ENCODE peak calls at places on chromosome 12, in six cellular contexts. K is lung, G is esophagus squamous epithelium, I is endothelial cell of umbilical vein, P is tibial artery, L is small intestine. T is an unnamed sample. For H3K36me3 and H3K4me1, the result is how much of the 10 kb centered on the place peaks cover.

GRCh38 chr12:29739279-29739991 is 44.3 kb downstream of the TMTC1 start:
- DNase-seq in K (no peak), G (no peak), I (no peak), P (no peak), L (no peak), T (no peak)

GRCh38 chr12:10160659-10161386 is 11.1 kb downstream of the OLR1 start:
- DNase-seq in K (no peak), G (no peak), I (no peak), P (no peak), L (no peak), T (no peak)

GRCh38 chr12:28941248-28941647 is 207.8 kb upstream of the FAR2 start:
- DNase-seq in K (no peak), G (no peak), I (no peak), P (no peak), L (no peak), T (no peak)

GRCh38 chr12:43132291-43132690 is 419.7 kb downstream of the ADAMTS20 start:
- DNase-seq in K (no peak), G (no peak), I (peak), P (no peak), L (no peak), T (no peak)

GRCh38 chr12:22935501-22935900 is 310.5 kb downstream of the ETNK1 start:
- DNase-seq in K (no peak), G (no peak), I (no peak), P (no peak), L (no peak), T (no peak)

GRCh38 chr12:100688451-100688864 is 106.1 kb upstream of the ANO4 start:
- DNase-seq in K (no peak), G (no peak), I (no peak), P (no peak), L (no peak), T (no peak)

GRCh38 chr12:128076188-128076587 is 190.8 kb upstream of the TMEM132C start:
- DNase-seq in K (no peak), G (no peak), I (no peak), P (no peak), L (no peak), T (no peak)

GRCh38 chr12:107159384-107159900 is 66.1 kb upstream of the CRY1 start:
- DNase-seq in K (no peak), G (no peak), I (no peak), P (no peak), L (no peak), T (no peak)

GRCh38 chr12:84779169-84779568 is 133.4 kb downstream of the SLC6A15 start:
- DNase-seq in K (no peak), G (no peak), I (no peak), P (no peak), L (no peak), T (no peak)

GRCh38 chr12:11768233-11768965 is 118.9 kb downstream of the ETV6 start:
- DNase-seq in K (no peak), G (no peak), I (no peak), P (no peak), L (no peak), T (no peak)

GRCh38 chr12:51950682-51951198 is 759 bp upstream of the ACVR1B start:
- DNase-seq in K (no peak), G (no peak), I (no peak), P (no peak), L (no peak), T (no peak)

GRCh38 chr12:57380300-57380699 is 50.5 kb downstream of the R3HDM2 start:
- DNase-seq in K (no peak), G (no peak), I (no peak), P (no peak), L (no peak), T (no peak)

GRCh38 chr12:107309020-107309419 is 215.7 kb upstream of the CRY1 start:
- DNase-seq in K (no peak), G (no peak), I (no peak), P (no peak), L (no peak), T (no peak)

GRCh38 chr12:93593833-93594232 is 21.4 kb downstream of the SOCS2 start:
- DNase-seq in K (no peak), G (no peak), I (peak), P (no peak), L (no peak), T (no peak)

GRCh38 chr12:113852695-113853490 is 113.2 kb downstream of the RBM19 start:
- DNase-seq in K (no peak), G (no peak), I (no peak), P (no peak), L (no peak), T (no peak)

DNA sequence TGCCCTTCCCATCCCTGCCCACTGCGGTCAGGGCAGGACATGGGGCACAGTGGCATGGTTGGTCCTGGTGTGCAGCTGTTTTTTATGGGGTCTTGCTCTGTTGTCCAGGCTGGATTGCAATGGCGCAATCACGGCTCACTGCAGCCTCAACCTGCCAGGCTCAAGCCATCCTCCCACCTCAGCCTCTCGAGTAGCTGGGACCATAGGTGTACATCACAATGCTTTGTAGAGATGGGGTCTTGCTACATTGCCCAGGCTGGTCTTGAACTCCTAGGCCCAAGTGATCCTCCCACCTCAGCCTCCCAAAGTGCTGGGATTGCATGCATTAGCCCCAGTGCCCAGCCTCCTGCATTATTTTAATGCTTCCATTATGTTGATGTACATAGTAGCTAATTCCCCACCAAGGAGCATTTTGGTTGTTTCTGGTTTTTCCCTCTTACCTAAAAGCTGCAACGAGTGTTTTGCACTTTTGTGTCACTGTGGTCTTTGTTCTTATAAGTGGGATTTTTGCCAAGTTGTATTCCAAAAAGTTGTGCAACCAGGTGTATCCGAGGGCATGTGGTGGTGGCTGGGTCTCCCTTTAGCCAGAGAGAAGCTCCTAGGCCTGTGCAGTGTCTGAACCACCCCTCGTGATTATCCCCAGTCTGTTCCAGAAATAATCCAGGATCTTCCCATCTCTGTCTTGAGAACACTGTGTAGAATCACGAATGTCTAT is 10.3 kb downstream of the TCHP start:
- DNase-seq in K (no peak), G (no peak), I (no peak), P (no peak), L (no peak), T (no peak)
- H3K36me3 ChIP-seq in K (half or more), G (half or more), I (under half), P (half or more), L (under half), T (under half)

GRCh38 chr12:49960474-49961110 is 1.1 kb upstream of the AQP5 start:
- DNase-seq in K (no peak), G (no peak), I (no peak), P (no peak), L (no peak), T (no peak)
- H3K4me3 ChIP-seq in K (no peak), G (peak), I (no peak), P (peak), L (no peak), T (no peak)

DNA sequence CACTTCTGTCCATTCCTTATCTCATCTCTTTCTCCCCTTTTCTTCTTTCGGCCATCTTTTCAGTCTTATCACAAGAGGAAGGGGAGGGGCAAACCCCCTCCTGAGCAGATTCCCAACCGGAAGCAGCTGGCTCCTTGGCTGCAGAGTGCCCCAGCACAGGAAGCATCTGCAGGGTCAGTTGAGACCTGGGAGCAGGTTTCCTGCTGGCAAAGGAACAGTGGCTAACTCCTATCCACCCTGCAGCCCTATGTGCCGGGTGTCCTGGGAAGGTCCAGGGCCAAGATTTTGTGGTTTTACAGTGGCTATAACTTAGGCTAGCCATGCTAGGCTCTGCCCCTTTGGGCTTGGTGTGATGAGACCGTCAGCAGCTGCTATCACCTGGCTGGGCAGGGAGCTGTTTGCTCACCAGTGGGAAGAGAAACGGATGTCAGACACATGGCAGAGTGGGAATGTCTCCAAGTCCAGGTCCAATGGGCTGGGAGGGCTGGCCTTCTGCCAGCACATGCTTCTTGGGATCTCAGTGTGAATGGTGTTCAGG is 40.4 kb downstream of the SH2B3 start:
- DNase-seq in K (no peak), G (no peak), I (peak), P (peak), L (peak), T (peak)
- H3K4me1 ChIP-seq in K (under half), G (under half), I (half or more), P (under half), L (under half), T (under half)

DNA sequence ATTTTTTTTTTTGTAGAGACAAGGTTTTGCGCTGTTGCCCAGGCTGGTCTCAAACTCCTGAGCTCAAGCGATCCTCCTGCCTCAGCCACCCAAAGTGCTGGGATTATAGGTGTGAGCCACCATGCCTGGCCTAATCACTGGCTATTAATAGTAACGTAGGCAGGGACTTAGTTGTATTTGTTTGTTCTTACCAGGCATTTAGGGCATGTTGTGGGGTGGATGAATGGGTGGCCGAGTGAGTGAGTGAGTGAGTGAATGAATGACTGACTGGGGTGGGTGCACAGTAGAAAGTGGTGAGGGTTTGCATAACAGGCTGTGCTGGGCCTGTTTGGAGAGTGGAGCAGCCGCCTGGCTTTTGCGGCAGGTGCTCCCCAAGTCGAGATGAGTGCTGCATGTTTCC is 87.0 kb downstream of the FOXN4 start:
- DNase-seq in K (no peak), G (no peak), I (no peak), P (no peak), L (no peak), T (no peak)
- H3K36me3 ChIP-seq in K (under half), G (half or more), I (under half), P (half or more), L (under half), T (under half)

GRCh38 chr12:40011775-40012129 is 94.1 kb downstream of the SLC2A13 start:
- DNase-seq in K (no peak), G (no peak), I (peak), P (no peak), L (no peak), T (no peak)
- H3K4me3 ChIP-seq in K (no peak), G (no peak), I (no peak), P (peak), L (no peak), T (no peak)

GRCh38 chr12:120977531-120978295 is 630 bp upstream of the HNF1A start:
- DNase-seq in K (no peak), G (no peak), I (no peak), P (no peak), L (no peak), T (no peak)
- H3K4me1 ChIP-seq in K (under half), G (under half), I (under half), P (under half), L (under half), T (under half)